ENCODE peak calls at places on chromosomes 13 and 19, in five cellular contexts. One of them, this sample, is unnamed.

GRCh38 chr13:100357764-100358163 is 230.8 kb downstream of the GGACT start:
- DNase-seq in GDM1: no peak
- DNase-seq in colonic mucosa: no peak
- DNase-seq in astrocyte of the spinal cord: no peak
- DNase-seq in activated T-cell treated with anti-CD3 and anti-CD28 coated beads, Interleukin-2, amount 50 U/mL, for 72 hours: no peak
- DNase-seq in this sample: no peak

GRCh38 chr19:16888629-16889371 is at the start of gene F2RL3:
- DNase-seq in GDM1: peak
- DNase-seq in colonic mucosa: peak
- DNase-seq in astrocyte of the spinal cord: no peak
- DNase-seq in activated T-cell treated with anti-CD3 and anti-CD28 coated beads, Interleukin-2, amount 50 U/mL, for 72 hours: peak
- DNase-seq in this sample: no peak

GRCh38 chr13:76319921-76320320 is 566.3 kb downstream of the KCTD12 start:
- DNase-seq in GDM1: no peak
- DNase-seq in colonic mucosa: no peak
- DNase-seq in astrocyte of the spinal cord: no peak
- DNase-seq in activated T-cell treated with anti-CD3 and anti-CD28 coated beads, Interleukin-2, amount 50 U/mL, for 72 hours: no peak
- DNase-seq in this sample: no peak

GRCh38 chr19:4453232-4454179 is 4.1 kb downstream of the UBXN6 start:
- DNase-seq in GDM1: no peak
- DNase-seq in colonic mucosa: no peak
- DNase-seq in astrocyte of the spinal cord: no peak
- DNase-seq in activated T-cell treated with anti-CD3 and anti-CD28 coated beads, Interleukin-2, amount 50 U/mL, for 72 hours: no peak
- DNase-seq in this sample: no peak

GRCh38 chr19:610801-611505 is 21.3 kb downstream of the HCN2 start:
- DNase-seq in GDM1: no peak
- DNase-seq in colonic mucosa: no peak
- DNase-seq in astrocyte of the spinal cord: peak
- DNase-seq in activated T-cell treated with anti-CD3 and anti-CD28 coated beads, Interleukin-2, amount 50 U/mL, for 72 hours: peak
- DNase-seq in this sample: peak

GRCh38 chr13:37198629-37199028 is 93.2 kb upstream of the CSNK1A1L start:
- DNase-seq in GDM1: no peak
- DNase-seq in colonic mucosa: no peak
- DNase-seq in astrocyte of the spinal cord: no peak
- DNase-seq in activated T-cell treated with anti-CD3 and anti-CD28 coated beads, Interleukin-2, amount 50 U/mL, for 72 hours: no peak
- DNase-seq in this sample: no peak

GRCh38 chr19:4916292-4917082 is 7.2 kb downstream of the UHRF1 start:
- DNase-seq in GDM1: peak
- DNase-seq in colonic mucosa: no peak
- DNase-seq in astrocyte of the spinal cord: no peak
- DNase-seq in activated T-cell treated with anti-CD3 and anti-CD28 coated beads, Interleukin-2, amount 50 U/mL, for 72 hours: peak
- DNase-seq in this sample: peak

GRCh38 chr13:25377244-25377962 is 5.6 kb downstream of the ATP8A2 start:
- DNase-seq in GDM1: no peak
- DNase-seq in colonic mucosa: no peak
- DNase-seq in astrocyte of the spinal cord: no peak
- DNase-seq in activated T-cell treated with anti-CD3 and anti-CD28 coated beads, Interleukin-2, amount 50 U/mL, for 72 hours: no peak
- DNase-seq in this sample: no peak

GRCh38 chr19:43731854-43732253 is 16.0 kb downstream of the IRGC start:
- DNase-seq in GDM1: no peak
- DNase-seq in colonic mucosa: no peak
- DNase-seq in astrocyte of the spinal cord: peak
- DNase-seq in activated T-cell treated with anti-CD3 and anti-CD28 coated beads, Interleukin-2, amount 50 U/mL, for 72 hours: no peak
- DNase-seq in this sample: no peak

GRCh38 chr19:28221736-28222135 is 991.2 kb downstream of the UQCRFS1 start:
- DNase-seq in GDM1: no peak
- DNase-seq in colonic mucosa: no peak
- DNase-seq in astrocyte of the spinal cord: no peak
- DNase-seq in activated T-cell treated with anti-CD3 and anti-CD28 coated beads, Interleukin-2, amount 50 U/mL, for 72 hours: no peak
- DNase-seq in this sample: no peak

GRCh38 chr19:13796301-13797057 is 1.2 kb downstream of the ZSWIM4 start:
- DNase-seq in GDM1: no peak
- DNase-seq in colonic mucosa: peak
- DNase-seq in astrocyte of the spinal cord: peak
- DNase-seq in activated T-cell treated with anti-CD3 and anti-CD28 coated beads, Interleukin-2, amount 50 U/mL, for 72 hours: no peak
- DNase-seq in this sample: no peak

GRCh38 chr13:113945857-113946408 is 27.9 kb downstream of the C13orf46 start:
- DNase-seq in GDM1: no peak
- DNase-seq in colonic mucosa: no peak
- DNase-seq in astrocyte of the spinal cord: no peak
- DNase-seq in activated T-cell treated with anti-CD3 and anti-CD28 coated beads, Interleukin-2, amount 50 U/mL, for 72 hours: no peak
- DNase-seq in this sample: no peak

GRCh38 chr19:8155318-8155717 is 5.9 kb upstream of the FBN3 start:
- DNase-seq in GDM1: no peak
- DNase-seq in colonic mucosa: no peak
- DNase-seq in astrocyte of the spinal cord: no peak
- DNase-seq in activated T-cell treated with anti-CD3 and anti-CD28 coated beads, Interleukin-2, amount 50 U/mL, for 72 hours: no peak
- DNase-seq in this sample: no peak